ENCODE peak calls at places on chromosomes 13 and 19, in eight cellular contexts. Q is NCI-H774; Y is cardiac fibroblast; C is stimulated activated CD4-positive, alpha-beta T cell treated with anti-CD3 and anti-CD28 coated beads, Interleukin-15, amount 100 ng/mL, for 1 hour; M is lower leg skin; B is MM.1S; H is NCI-H1417; O is amniotic stem cell. X is an unnamed sample.

GRCh38 chr19:13095393-13095784 is 7.3 kb downstream of the LYL1 start:
- DNase-seq in B (peak), Q (no peak), Y (no peak), C (no peak), H (no peak), O (no peak), M (no peak), X (peak)

GRCh38 chr19:28859811-28860210 is 353.1 kb downstream of the UQCRFS1 start:
- DNase-seq in H (no peak), Q (no peak), M (no peak), Y (no peak), C (no peak), B (no peak), O (no peak), X (no peak)

GRCh38 chr13:78958019-78958418 is 299.1 kb upstream of the OBI1 start:
- DNase-seq in C (no peak), O (no peak), Y (no peak), B (no peak), M (no peak), H (no peak), Q (no peak), X (no peak)

GRCh38 chr13:114284680-114285079 is 3.3 kb downstream of the UPF3A start:
- DNase-seq in Q (no peak), B (no peak), O (no peak), C (no peak), M (no peak), Y (no peak), H (no peak), X (no peak)

GRCh38 chr19:10226376-10227214 is 4.5 kb downstream of the S1PR2 start:
- DNase-seq in M (peak), B (no peak), C (no peak), Q (no peak), Y (peak), H (no peak), O (no peak), X (no peak)

GRCh38 chr13:96191367-96191766 is 101.5 kb downstream of the HS6ST3 start:
- DNase-seq in Y (no peak), C (no peak), B (no peak), Q (no peak), M (no peak), O (no peak), H (no peak), X (no peak)

GRCh38 chr19:45451181-45451849 is 16.5 kb upstream of the FOSB start:
- DNase-seq in O (no peak), H (no peak), M (no peak), B (peak), Q (no peak), C (no peak), Y (peak), X (peak)

GRCh38 chr13:104833221-104833620 is 1702.2 kb downstream of the EFNB2 start:
- DNase-seq in M (no peak), Y (no peak), O (no peak), C (no peak), H (no peak), Q (no peak), B (no peak), X (no peak)

GRCh38 chr13:110756268-110756667 is 42.8 kb downstream of the ING1 start:
- DNase-seq in Y (peak), B (no peak), H (no peak), C (no peak), M (no peak), Q (no peak), O (no peak), X (no peak)

GRCh38 chr13:112690242-112690943 is 555 bp downstream of the ATP11A start:
- DNase-seq in C (peak), B (peak), M (no peak), H (peak), O (no peak), Q (peak), Y (peak), X (peak)

GRCh38 chr13:40446365-40446764 is 220.1 kb downstream of the FOXO1 start:
- DNase-seq in M (no peak), Q (no peak), O (no peak), Y (peak), B (no peak), H (no peak), C (no peak), X (no peak)

GRCh38 chr13:30113983-30114491 is 193.3 kb downstream of the KATNAL1 start:
- DNase-seq in Y (no peak), O (no peak), B (no peak), C (no peak), H (no peak), Q (no peak), M (no peak), X (no peak)

GRCh38 chr19:39147480-39147879 is 21.9 kb downstream of the PAK4 start:
- DNase-seq in Y (no peak), O (no peak), B (no peak), M (no peak), C (no peak), Q (no peak), H (no peak), X (no peak)

GRCh38 chr13:51093574-51093973 is 17.5 kb downstream of the C13orf42 start:
- DNase-seq in M (no peak), B (no peak), H (no peak), Q (no peak), O (no peak), C (no peak), Y (no peak), X (no peak)

GRCh38 chr19:2813235-2814160 is 6.2 kb upstream of the ZNF554 start:
- DNase-seq in O (no peak), B (no peak), Q (no peak), M (no peak), C (no peak), H (no peak), Y (no peak), X (no peak)

GRCh38 chr19:38617283-38617763 is 430 bp downstream of the MAP4K1 start:
- DNase-seq in B (peak), C (no peak), O (no peak), Q (no peak), H (no peak), M (no peak), Y (no peak), X (peak)

GRCh38 chr13:45658586-45659235 is 43.2 kb upstream of the ERICH6B start:
- DNase-seq in M (no peak), C (no peak), O (peak), Q (no peak), Y (peak), H (no peak), B (no peak), X (no peak)

GRCh38 chr13:99688776-99689175 is 187.5 kb downstream of the TM9SF2 start:
- DNase-seq in M (no peak), C (no peak), Y (no peak), H (no peak), B (no peak), Q (no peak), O (no peak), X (no peak)

GRCh38 chr13:93266681-93267080 is 40.1 kb downstream of the GPC6 start:
- DNase-seq in B (no peak), M (no peak), O (no peak), Q (no peak), Y (no peak), H (no peak), C (no peak), X (no peak)

GRCh38 chr13:97369269-97369893 is 64.6 kb upstream of the RAP2A start:
- DNase-seq in Q (peak), M (no peak), Y (peak), B (peak), O (no peak), H (peak), C (no peak), X (no peak)

GRCh38 chr13:73171242-73171641 is 112.4 kb downstream of the KLF5 start:
- DNase-seq in H (no peak), B (no peak), M (peak), Q (no peak), O (no peak), C (no peak), Y (no peak), X (no peak)

GRCh38 chr19:43354305-43354627 is 780 bp downstream of the CD177 start:
- DNase-seq in O (no peak), Q (no peak), C (no peak), Y (no peak), M (no peak), H (no peak), B (no peak), X (no peak)

GRCh38 chr19:40279761-40280607 is 5.2 kb downstream of the AKT2 start:
- DNase-seq in M (no peak), Y (no peak), Q (no peak), C (no peak), O (no peak), B (no peak), H (no peak), X (peak)

GRCh38 chr19:56084835-56085536 is 36.1 kb downstream of the ZNF787 start:
- DNase-seq in H (no peak), C (no peak), B (no peak), M (no peak), O (no peak), Y (no peak), Q (no peak), X (no peak)

GRCh38 chr13:100491164-100491847 is 97.3 kb downstream of the GGACT start:
- DNase-seq in H (no peak), B (no peak), C (no peak), Y (peak), M (no peak), Q (peak), O (no peak), X (no peak)

GRCh38 chr13:51997641-51998330 is 13.5 kb downstream of the ATP7B start:
- DNase-seq in Y (no peak), Q (no peak), H (no peak), C (no peak), O (no peak), B (no peak), M (no peak), X (no peak)

GRCh38 chr13:112877976-112878955 is 90.7 kb upstream of the MCF2L start:
- DNase-seq in Y (no peak), B (no peak), Q (no peak), H (no peak), M (no peak), O (no peak), C (no peak), X (no peak)

GRCh38 chr13:51793570-51794273 is 10.2 kb downstream of the DHRS12 start:
- DNase-seq in Y (peak), H (no peak), B (no peak), M (no peak), O (peak), C (no peak), Q (no peak), X (peak)

GRCh38 chr19:4910594-4911273 is 1.4 kb downstream of the UHRF1 start:
- DNase-seq in Y (peak), C (no peak), Q (no peak), M (no peak), B (no peak), O (peak), H (no peak), X (no peak)

GRCh38 chr13:107866007-107866665 is 349.2 kb downstream of the LIG4 start:
- DNase-seq in C (no peak), M (no peak), Q (peak), B (no peak), H (peak), Y (peak), O (no peak), X (no peak)

GRCh38 chr13:42272115-42272756 is at the start of gene AKAP11:
- DNase-seq in Q (peak), M (peak), O (no peak), C (peak), B (no peak), H (peak), Y (peak), X (peak)

GRCh38 chr19:38497907-38498306 is 64.4 kb downstream of the RYR1 start:
- DNase-seq in B (no peak), H (no peak), Q (no peak), O (no peak), C (no peak), M (no peak), Y (no peak), X (no peak)

GRCh38 chr13:76833465-76833864 is 52.7 kb downstream of the KCTD12 start:
- DNase-seq in Y (no peak), B (no peak), O (no peak), C (no peak), Q (no peak), M (no peak), H (no peak), X (no peak)

GRCh38 chr19:10797541-10798256 is 38.3 kb downstream of the TMED1 start:
- DNase-seq in H (no peak), Y (peak), B (no peak), Q (no peak), C (peak), O (no peak), M (no peak), X (peak)

GRCh38 chr13:86000546-86000945 is 201.3 kb upstream of the SLITRK6 start:
- DNase-seq in H (no peak), Y (no peak), Q (no peak), M (no peak), O (no peak), B (no peak), C (no peak), X (no peak)